ENCODE peak calls at places on chromosomes 4 and X, in seven cellular contexts. One of them, this sample, is unnamed.
A peak's percentile ranks its signal among the peaks of the same experiment; 100 is the strongest.

GRCh38 chrX:30067677-30068076 is 147.7 kb upstream of the MAGEB2 start:
- DNase-seq in cardiac fibroblast: no peak
- DNase-seq in ELF-1: no peak
- DNase-seq in astrocyte of the cerebellum: no peak
- DNase-seq in MG63: no peak
- DNase-seq in GM23338: no peak
- DNase-seq in NCI-H1417: no peak
- DNase-seq in this sample: no peak

GRCh38 chr4:168440442-168441264 is 39.6 kb downstream of the DDX60L start:
- DNase-seq in GM23338: no peak
- DNase-seq in ELF-1: no peak
- DNase-seq in cardiac fibroblast: peak; percentile 72
- DNase-seq in MG63: peak; percentile 12
- DNase-seq in astrocyte of the cerebellum: peak; percentile 27
- DNase-seq in NCI-H1417: no peak
- DNase-seq in this sample: no peak

GRCh38 chr4:123415977-123416376 is 19.4 kb downstream of the SPRY1 start:
- DNase-seq in cardiac fibroblast: peak; percentile 83
- DNase-seq in ELF-1: no peak
- DNase-seq in NCI-H1417: no peak
- DNase-seq in astrocyte of the cerebellum: no peak
- DNase-seq in GM23338: no peak
- DNase-seq in MG63: no peak
- DNase-seq in this sample: no peak

GRCh38 chr4:173538148-173538902 is 8.3 kb upstream of the HAND2 start:
- DNase-seq in ELF-1: peak; percentile 26
- DNase-seq in cardiac fibroblast: no peak
- DNase-seq in NCI-H1417: no peak
- DNase-seq in astrocyte of the cerebellum: no peak
- DNase-seq in GM23338: peak; percentile 58
- DNase-seq in MG63: no peak
- DNase-seq in this sample: no peak

GRCh38 chr4:176084769-176085168 is 19.1 kb downstream of the WDR17 start:
- DNase-seq in cardiac fibroblast: no peak
- DNase-seq in ELF-1: no peak
- DNase-seq in astrocyte of the cerebellum: no peak
- DNase-seq in MG63: no peak
- DNase-seq in NCI-H1417: no peak
- DNase-seq in GM23338: no peak
- DNase-seq in this sample: no peak

GRCh38 chrX:73758253-73758652 is 195.3 kb downstream of the CHIC1 start:
- DNase-seq in ELF-1: no peak
- DNase-seq in astrocyte of the cerebellum: no peak
- DNase-seq in GM23338: peak; percentile 2
- DNase-seq in NCI-H1417: no peak
- DNase-seq in MG63: no peak
- DNase-seq in cardiac fibroblast: peak; percentile 0
- DNase-seq in this sample: no peak

GRCh38 chr4:77465271-77465670 is 140.3 kb upstream of the CXCL13 start:
- DNase-seq in GM23338: peak; percentile 52
- DNase-seq in NCI-H1417: no peak
- DNase-seq in MG63: peak; percentile 13
- DNase-seq in astrocyte of the cerebellum: no peak
- DNase-seq in ELF-1: no peak
- DNase-seq in cardiac fibroblast: peak; percentile 49
- DNase-seq in this sample: peak; percentile 13

GRCh38 chr4:139299536-139299935 is 1.8 kb upstream of the NAA15 start:
- DNase-seq in astrocyte of the cerebellum: no peak
- DNase-seq in ELF-1: no peak
- DNase-seq in cardiac fibroblast: peak; percentile 36
- DNase-seq in NCI-H1417: no peak
- DNase-seq in MG63: no peak
- DNase-seq in GM23338: no peak
- DNase-seq in this sample: no peak

GRCh38 chrX:42399632-42400024 is 378.3 kb downstream of the PPP1R2C start:
- DNase-seq in ELF-1: no peak
- DNase-seq in astrocyte of the cerebellum: no peak
- DNase-seq in cardiac fibroblast: no peak
- DNase-seq in NCI-H1417: no peak
- DNase-seq in GM23338: no peak
- DNase-seq in MG63: no peak
- DNase-seq in this sample: no peak

GRCh38 chr4:26238782-26239647 is 81.8 kb upstream of the RBPJ start:
- DNase-seq in GM23338: peak; percentile 36
- DNase-seq in cardiac fibroblast: peak; percentile 74
- DNase-seq in ELF-1: peak; percentile 81
- DNase-seq in astrocyte of the cerebellum: no peak
- DNase-seq in NCI-H1417: peak; percentile 95
- DNase-seq in MG63: peak; percentile 56
- DNase-seq in this sample: peak; percentile 98

GRCh38 chr4:106530816-106531215 is 162.2 kb upstream of the GIMD1 start:
- DNase-seq in cardiac fibroblast: peak; percentile 1
- DNase-seq in ELF-1: no peak
- DNase-seq in NCI-H1417: no peak
- DNase-seq in GM23338: no peak
- DNase-seq in astrocyte of the cerebellum: no peak
- DNase-seq in MG63: no peak
- DNase-seq in this sample: no peak